ENCODE peak calls at places on chromosome 21, in ten cellular contexts. One of them, this sample, is unnamed.

GRCh38 chr21:37636152-37636860 is 269.7 kb downstream of the DYRK1A start:
- DNase-seq in stomach: no peak
- DNase-seq in AG10803: peak
- DNase-seq in GM12865: no peak
- DNase-seq in A549: peak
- DNase-seq in Caco-2: no peak
- DNase-seq in PC-3: peak
- DNase-seq in epithelial cell of esophagus: peak
- DNase-seq in tibial nerve: no peak
- DNase-seq in ovary: no peak
- DNase-seq in this sample: no peak

GRCh38 chr21:38478782-38479181 is 19.5 kb downstream of the ERG start:
- DNase-seq in Caco-2: no peak
- DNase-seq in ovary: no peak
- DNase-seq in GM12865: no peak
- DNase-seq in epithelial cell of esophagus: peak
- DNase-seq in tibial nerve: no peak
- DNase-seq in AG10803: no peak
- DNase-seq in A549: no peak
- DNase-seq in PC-3: no peak
- DNase-seq in stomach: no peak
- DNase-seq in this sample: no peak

GRCh38 chr21:31909772-31910470 is 37.1 kb downstream of the HUNK start:
- DNase-seq in ovary: no peak
- DNase-seq in stomach: no peak
- DNase-seq in GM12865: no peak
- DNase-seq in epithelial cell of esophagus: no peak
- DNase-seq in tibial nerve: no peak
- DNase-seq in PC-3: no peak
- DNase-seq in AG10803: no peak
- DNase-seq in Caco-2: no peak
- DNase-seq in A549: no peak
- DNase-seq in this sample: no peak

GRCh38 chr21:38229260-38229877 is 27.4 kb upstream of the KCNJ15 start:
- DNase-seq in ovary: no peak
- DNase-seq in A549: no peak
- DNase-seq in PC-3: peak
- DNase-seq in GM12865: no peak
- DNase-seq in stomach: no peak
- DNase-seq in epithelial cell of esophagus: peak
- DNase-seq in Caco-2: peak
- DNase-seq in tibial nerve: no peak
- DNase-seq in AG10803: no peak
- DNase-seq in this sample: no peak

GRCh38 chr21:42806489-42807140 is 72.7 kb downstream of the WDR4 start:
- DNase-seq in AG10803: no peak
- DNase-seq in A549: no peak
- DNase-seq in epithelial cell of esophagus: no peak
- DNase-seq in stomach: no peak
- DNase-seq in ovary: no peak
- DNase-seq in Caco-2: no peak
- DNase-seq in tibial nerve: no peak
- DNase-seq in GM12865: no peak
- DNase-seq in PC-3: no peak
- DNase-seq in this sample: no peak

GRCh38 chr21:39094087-39094785 is 89.0 kb downstream of the PSMG1 start:
- DNase-seq in GM12865: no peak
- DNase-seq in A549: no peak
- DNase-seq in ovary: no peak
- DNase-seq in AG10803: no peak
- DNase-seq in tibial nerve: no peak
- DNase-seq in Caco-2: no peak
- DNase-seq in epithelial cell of esophagus: no peak
- DNase-seq in stomach: no peak
- DNase-seq in PC-3: no peak
- DNase-seq in this sample: no peak

GRCh38 chr21:42799516-42799915 is 79.8 kb downstream of the WDR4 start:
- DNase-seq in Caco-2: no peak
- DNase-seq in GM12865: peak
- DNase-seq in tibial nerve: no peak
- DNase-seq in ovary: no peak
- DNase-seq in epithelial cell of esophagus: peak
- DNase-seq in PC-3: peak
- DNase-seq in A549: no peak
- DNase-seq in stomach: no peak
- DNase-seq in AG10803: no peak
- DNase-seq in this sample: no peak

GRCh38 chr21:42580793-42581201 is 67.1 kb downstream of the SLC37A1 start:
- DNase-seq in ovary: no peak
- DNase-seq in AG10803: no peak
- DNase-seq in PC-3: no peak
- DNase-seq in GM12865: no peak
- DNase-seq in A549: no peak
- DNase-seq in stomach: no peak
- DNase-seq in tibial nerve: no peak
- DNase-seq in epithelial cell of esophagus: no peak
- DNase-seq in Caco-2: no peak
- DNase-seq in this sample: no peak

GRCh38 chr21:42677339-42678117 is 24.1 kb downstream of the PDE9A start:
- DNase-seq in epithelial cell of esophagus: peak
- DNase-seq in A549: no peak
- DNase-seq in AG10803: no peak
- DNase-seq in PC-3: peak
- DNase-seq in stomach: no peak
- DNase-seq in ovary: no peak
- DNase-seq in Caco-2: no peak
- DNase-seq in tibial nerve: no peak
- DNase-seq in GM12865: no peak
- DNase-seq in this sample: no peak

GRCh38 chr21:42835611-42836401 is 43.5 kb downstream of the WDR4 start:
- DNase-seq in Caco-2: no peak
- DNase-seq in ovary: no peak
- DNase-seq in tibial nerve: no peak
- DNase-seq in PC-3: no peak
- DNase-seq in epithelial cell of esophagus: no peak
- DNase-seq in AG10803: no peak
- DNase-seq in A549: no peak
- DNase-seq in GM12865: no peak
- DNase-seq in stomach: peak
- DNase-seq in this sample: no peak

GRCh38 chr21:45938453-45938755 is 43.2 kb upstream of the COL6A1 start:
- DNase-seq in A549: no peak
- DNase-seq in tibial nerve: no peak
- DNase-seq in ovary: no peak
- DNase-seq in GM12865: no peak
- DNase-seq in Caco-2: no peak
- DNase-seq in stomach: no peak
- DNase-seq in epithelial cell of esophagus: no peak
- DNase-seq in AG10803: no peak
- DNase-seq in PC-3: no peak
- DNase-seq in this sample: no peak

GRCh38 chr21:42733037-42733632 is 79.7 kb downstream of the PDE9A start:
- DNase-seq in epithelial cell of esophagus: no peak
- DNase-seq in A549: no peak
- DNase-seq in AG10803: no peak
- DNase-seq in GM12865: no peak
- DNase-seq in Caco-2: no peak
- DNase-seq in PC-3: no peak
- DNase-seq in ovary: no peak
- DNase-seq in tibial nerve: no peak
- DNase-seq in stomach: no peak
- DNase-seq in this sample: no peak

GRCh38 chr21:33412832-33413519 is 9.8 kb downstream of the IFNGR2 start:
- DNase-seq in GM12865: peak
- DNase-seq in PC-3: no peak
- DNase-seq in AG10803: no peak
- DNase-seq in epithelial cell of esophagus: no peak
- DNase-seq in ovary: no peak
- DNase-seq in stomach: peak
- DNase-seq in Caco-2: peak
- DNase-seq in tibial nerve: no peak
- DNase-seq in A549: no peak
- DNase-seq in this sample: peak

GRCh38 chr21:42850463-42850862 is 28.9 kb downstream of the WDR4 start:
- DNase-seq in ovary: no peak
- DNase-seq in PC-3: no peak
- DNase-seq in GM12865: no peak
- DNase-seq in tibial nerve: no peak
- DNase-seq in epithelial cell of esophagus: no peak
- DNase-seq in stomach: no peak
- DNase-seq in Caco-2: no peak
- DNase-seq in A549: no peak
- DNase-seq in AG10803: no peak
- DNase-seq in this sample: peak

DNA sequence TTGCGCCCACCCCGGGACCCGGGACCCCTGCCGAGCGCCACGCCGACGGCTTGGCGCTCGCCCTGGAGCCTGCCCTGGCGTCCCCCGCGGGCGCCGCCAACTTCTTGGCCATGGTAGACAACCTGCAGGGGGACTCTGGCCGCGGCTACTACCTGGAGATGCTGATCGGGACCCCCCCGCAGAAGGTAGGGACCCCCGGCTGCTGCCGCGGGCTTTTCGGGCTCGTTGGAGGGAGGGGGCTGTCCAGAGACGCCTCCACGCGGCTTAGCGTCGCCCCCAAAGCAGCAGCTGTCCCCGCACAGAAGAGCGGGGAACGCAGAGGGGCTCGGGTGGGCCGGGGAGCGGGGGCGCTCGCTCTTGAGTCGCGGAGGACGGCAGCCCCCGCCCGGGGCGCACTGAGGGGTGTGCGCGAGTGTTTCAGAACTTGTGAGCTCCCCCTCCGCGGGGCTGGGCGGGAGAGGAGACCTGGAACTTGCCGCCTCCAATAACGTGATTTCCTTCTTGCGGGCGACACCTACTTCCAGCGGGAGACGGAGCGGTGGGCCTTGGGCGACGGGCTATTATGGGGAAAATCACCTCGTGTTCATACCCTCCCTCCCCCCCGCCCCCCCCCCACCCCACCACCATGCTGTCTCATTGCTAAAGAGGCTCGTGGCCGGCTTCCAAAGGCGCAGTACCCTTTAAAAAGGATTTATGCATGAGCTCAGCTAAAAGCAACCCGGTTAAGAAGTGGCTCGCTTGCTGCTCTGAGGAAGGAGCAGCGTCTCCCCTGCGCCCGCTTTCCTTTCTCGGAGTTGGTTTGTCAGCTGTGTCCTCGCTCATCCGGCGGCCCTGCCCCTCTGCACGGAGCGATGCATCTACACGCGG is 664 bp downstream of the BACE2 start:
- DNase-seq in tibial nerve: peak
- DNase-seq in Caco-2: peak
- DNase-seq in ovary: peak
- DNase-seq in GM12865: peak
- DNase-seq in PC-3: peak
- DNase-seq in epithelial cell of esophagus: peak
- DNase-seq in AG10803: peak
- DNase-seq in stomach: peak
- DNase-seq in A549: peak
- DNase-seq in this sample: peak
- H3K4me3 ChIP-seq in tibial nerve: peak
- H3K4me3 ChIP-seq in Caco-2: peak
- H3K4me3 ChIP-seq in ovary: peak
- H3K4me3 ChIP-seq in GM12865: peak
- H3K4me3 ChIP-seq in PC-3: peak
- H3K4me3 ChIP-seq in epithelial cell of esophagus: peak
- H3K4me3 ChIP-seq in AG10803: peak
- H3K4me3 ChIP-seq in stomach: peak
- H3K4me3 ChIP-seq in A549: peak
- H3K4me3 ChIP-seq in this sample: peak

DNA sequence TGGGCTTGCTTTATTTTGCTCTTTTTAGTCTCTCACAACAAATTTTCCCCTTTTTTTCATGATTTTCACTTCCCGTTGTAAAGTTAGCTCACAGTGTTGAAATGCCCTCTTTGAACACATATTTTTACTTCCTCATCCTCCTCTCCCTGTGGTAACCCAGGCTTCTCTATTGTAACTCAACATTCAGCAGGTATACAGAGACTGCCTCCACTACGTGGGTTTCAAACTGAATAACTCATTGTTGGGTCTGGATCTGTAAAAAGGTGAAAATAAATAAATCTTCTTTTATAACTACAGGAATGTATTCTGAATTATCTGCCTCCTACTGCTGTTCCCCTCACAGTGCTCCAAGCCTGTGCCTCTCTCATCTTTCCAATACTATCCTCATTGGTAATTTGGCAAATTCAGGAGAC is 166.4 kb downstream of the RUNX1 start:
- DNase-seq in GM12865: peak
- DNase-seq in tibial nerve: no peak
- DNase-seq in stomach: no peak
- DNase-seq in PC-3: no peak
- DNase-seq in ovary: no peak
- DNase-seq in A549: no peak
- DNase-seq in AG10803: no peak
- DNase-seq in epithelial cell of esophagus: no peak
- DNase-seq in Caco-2: no peak
- DNase-seq in this sample: no peak
- H3K4me3 ChIP-seq in GM12865: no peak
- H3K4me3 ChIP-seq in tibial nerve: no peak
- H3K4me3 ChIP-seq in stomach: peak
- H3K4me3 ChIP-seq in PC-3: peak
- H3K4me3 ChIP-seq in ovary: no peak
- H3K4me3 ChIP-seq in A549: peak
- H3K4me3 ChIP-seq in AG10803: peak
- H3K4me3 ChIP-seq in epithelial cell of esophagus: peak
- H3K4me3 ChIP-seq in Caco-2: no peak
- H3K4me3 ChIP-seq in this sample: no peak

GRCh38 chr21:17343055-17343454 is 169.8 kb upstream of the CXADR start:
- DNase-seq in ovary: no peak
- DNase-seq in GM12865: peak
- DNase-seq in Caco-2: peak
- DNase-seq in PC-3: peak
- DNase-seq in A549: no peak
- DNase-seq in epithelial cell of esophagus: peak
- DNase-seq in tibial nerve: no peak
- DNase-seq in stomach: no peak
- DNase-seq in AG10803: no peak
- DNase-seq in this sample: no peak
- H3K4me3 ChIP-seq in ovary: no peak
- H3K4me3 ChIP-seq in GM12865: no peak
- H3K4me3 ChIP-seq in Caco-2: no peak
- H3K4me3 ChIP-seq in PC-3: no peak
- H3K4me3 ChIP-seq in A549: no peak
- H3K4me3 ChIP-seq in epithelial cell of esophagus: no peak
- H3K4me3 ChIP-seq in tibial nerve: no peak
- H3K4me3 ChIP-seq in stomach: no peak
- H3K4me3 ChIP-seq in AG10803: no peak
- H3K4me3 ChIP-seq in this sample: no peak

DNA sequence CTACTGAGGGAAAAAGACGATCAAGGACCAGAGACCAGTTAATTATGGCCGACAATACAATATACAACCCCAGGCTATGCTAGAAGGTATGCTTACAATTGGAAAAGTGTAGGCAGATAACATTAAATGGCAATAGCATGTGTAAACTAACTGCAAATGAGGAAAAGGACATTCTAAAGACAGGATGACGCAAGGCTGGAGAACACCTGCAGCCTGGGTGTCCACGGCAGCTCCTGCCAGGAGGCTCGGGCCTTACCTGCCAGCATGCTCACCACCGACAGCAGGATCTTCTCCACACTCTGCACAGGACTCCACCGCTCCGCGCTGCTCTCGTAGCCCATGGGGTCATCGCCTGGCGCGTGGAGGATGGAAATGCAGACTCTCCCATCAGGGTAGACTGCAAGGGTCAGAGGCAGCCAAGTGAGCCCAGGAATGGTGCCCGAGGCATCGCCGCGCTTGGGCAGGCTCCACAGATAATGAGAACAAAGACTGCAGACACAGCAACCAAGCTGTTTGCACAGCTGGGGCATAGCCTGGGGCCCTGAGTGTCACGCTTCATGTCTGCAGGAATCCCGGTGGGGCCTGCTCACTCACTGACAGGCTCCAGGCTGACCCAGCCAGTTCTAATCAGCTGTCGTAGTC is 28.2 kb downstream of the UBE2G2 start:
- DNase-seq in AG10803: no peak
- DNase-seq in stomach: peak
- DNase-seq in epithelial cell of esophagus: peak
- DNase-seq in ovary: no peak
- DNase-seq in PC-3: no peak
- DNase-seq in Caco-2: peak
- DNase-seq in GM12865: no peak
- DNase-seq in A549: no peak
- DNase-seq in tibial nerve: no peak
- DNase-seq in this sample: no peak
- H3K4me3 ChIP-seq in AG10803: no peak
- H3K4me3 ChIP-seq in stomach: no peak
- H3K4me3 ChIP-seq in epithelial cell of esophagus: no peak
- H3K4me3 ChIP-seq in ovary: no peak
- H3K4me3 ChIP-seq in PC-3: no peak
- H3K4me3 ChIP-seq in Caco-2: peak
- H3K4me3 ChIP-seq in GM12865: no peak
- H3K4me3 ChIP-seq in A549: no peak
- H3K4me3 ChIP-seq in tibial nerve: no peak
- H3K4me3 ChIP-seq in this sample: no peak

This sample was measured in mucosa of descending colon.